ENCODE peak calls at places on chromosomes 1 and 21, in four cellular contexts. T is heart left ventricle, P is heart right ventricle, H is astrocyte. A is an unnamed sample.

GRCh38 chr1:46735708-46736324 is 16.9 kb upstream of the EFCAB14 start:
- DNase-seq in T (no peak), P (peak), H (peak), A (no peak)

GRCh38 chr1:34113887-34114286 is 51.1 kb downstream of the CSMD2 start:
- DNase-seq in T (no peak), P (no peak), H (no peak), A (no peak)

GRCh38 chr1:19439464-19440171 is 45.7 kb downstream of the CAPZB start:
- DNase-seq in T (no peak), P (no peak), H (no peak), A (peak)

GRCh38 chr1:229141701-229142377 is 129.1 kb upstream of the RAB4A start:
- DNase-seq in T (no peak), P (no peak), H (no peak), A (no peak)

GRCh38 chr1:153648000-153648643 is 10.4 kb upstream of the SNAPIN start:
- DNase-seq in T (no peak), P (no peak), H (no peak), A (no peak)

GRCh38 chr21:39613029-39613934 is 542 bp downstream of the B3GALT5 start:
- DNase-seq in T (no peak), P (no peak), H (peak), A (no peak)

GRCh38 chr1:231699769-231700168 is 73.2 kb downstream of the DISC1 start:
- DNase-seq in T (no peak), P (no peak), H (no peak), A (no peak)

GRCh38 chr1:44672956-44673674 is 1.2 kb downstream of the TMEM53 start:
- DNase-seq in T (no peak), P (no peak), H (no peak), A (no peak)

GRCh38 chr1:88300864-88301263 is 383.2 kb upstream of the PKN2 start:
- DNase-seq in T (no peak), P (no peak), H (no peak), A (no peak)

GRCh38 chr1:199909137-199909536 is 118.4 kb upstream of the NR5A2 start:
- DNase-seq in T (no peak), P (no peak), H (no peak), A (no peak)

GRCh38 chr1:44524655-44525530 is 119.8 kb downstream of the RNF220 start:
- DNase-seq in T (no peak), P (no peak), H (no peak), A (no peak)

GRCh38 chr1:214317300-214317699 is 36.3 kb downstream of the SMYD2 start:
- DNase-seq in T (no peak), P (no peak), H (no peak), A (no peak)

GRCh38 chr1:181135462-181135781 is 46.9 kb downstream of the IER5 start:
- DNase-seq in T (no peak), P (peak), H (no peak), A (no peak)

GRCh38 chr1:225814381-225814780 is 4.5 kb downstream of the EPHX1 start:
- DNase-seq in T (peak), P (no peak), H (no peak), A (no peak)

GRCh38 chr1:70528591-70529333 is 117.7 kb downstream of the CTH start:
- DNase-seq in T (no peak), P (peak), H (peak), A (no peak)

GRCh38 chr1:4837752-4838151 is 183.3 kb downstream of the AJAP1 start:
- DNase-seq in T (no peak), P (no peak), H (no peak), A (no peak)

GRCh38 chr1:185933580-185933979 is 199.4 kb downstream of the HMCN1 start:
- DNase-seq in T (no peak), P (no peak), H (no peak), A (no peak)

GRCh38 chr1:116256875-116257823 is 115.9 kb upstream of the ATP1A1 start:
- DNase-seq in T (no peak), P (no peak), H (no peak), A (no peak)

GRCh38 chr1:218476385-218476784 is 131.2 kb downstream of the TGFB2 start:
- DNase-seq in T (no peak), P (no peak), H (peak), A (no peak)

GRCh38 chr21:15809818-15810217 is 80.0 kb downstream of the USP25 start:
- DNase-seq in T (no peak), P (no peak), H (peak), A (no peak)

GRCh38 chr1:246569248-246570238 is 3.3 kb downstream of the CNST start:
- DNase-seq in T (no peak), P (no peak), H (peak), A (peak)

GRCh38 chr1:42240964-42241755 is 76.6 kb upstream of the GUCA2A start:
- DNase-seq in T (no peak), P (no peak), H (peak), A (no peak)

GRCh38 chr1:86068841-86069756 is 87.5 kb downstream of the COL24A1 start:
- DNase-seq in T (no peak), P (no peak), H (peak), A (no peak)

GRCh38 chr21:14480601-14481000 is 65.5 kb downstream of the SAMSN1 start:
- DNase-seq in T (no peak), P (no peak), H (no peak), A (no peak)

GRCh38 chr1:230544758-230545157 is 97.5 kb upstream of the COG2 start:
- DNase-seq in T (no peak), P (no peak), H (no peak), A (no peak)

GRCh38 chr1:16971330-16972209 is 8.8 kb downstream of the MFAP2 start:
- DNase-seq in T (no peak), P (no peak), H (peak), A (no peak)

GRCh38 chr1:90851711-90852050 is 134.6 kb upstream of the BARHL2 start:
- DNase-seq in T (no peak), P (no peak), H (no peak), A (no peak)
- TF ChIP-seq CTCF in T (no peak), P (no peak), H (no peak), A (peak)

GRCh38 chr1:204651843-204652421 is 33.6 kb downstream of the LRRN2 start:
- DNase-seq in T (no peak), P (no peak), H (no peak), A (no peak)
- H3K27ac ChIP-seq in T (no peak), P (no peak), H (no peak), A (no peak)

GRCh38 chr1:23133587-23133986 is 35.1 kb downstream of the LUZP1 start:
- DNase-seq in T (no peak), P (no peak), H (no peak), A (no peak)
- TF ChIP-seq CTCF in T (no peak), P (no peak), H (no peak), A (no peak)

DNA sequence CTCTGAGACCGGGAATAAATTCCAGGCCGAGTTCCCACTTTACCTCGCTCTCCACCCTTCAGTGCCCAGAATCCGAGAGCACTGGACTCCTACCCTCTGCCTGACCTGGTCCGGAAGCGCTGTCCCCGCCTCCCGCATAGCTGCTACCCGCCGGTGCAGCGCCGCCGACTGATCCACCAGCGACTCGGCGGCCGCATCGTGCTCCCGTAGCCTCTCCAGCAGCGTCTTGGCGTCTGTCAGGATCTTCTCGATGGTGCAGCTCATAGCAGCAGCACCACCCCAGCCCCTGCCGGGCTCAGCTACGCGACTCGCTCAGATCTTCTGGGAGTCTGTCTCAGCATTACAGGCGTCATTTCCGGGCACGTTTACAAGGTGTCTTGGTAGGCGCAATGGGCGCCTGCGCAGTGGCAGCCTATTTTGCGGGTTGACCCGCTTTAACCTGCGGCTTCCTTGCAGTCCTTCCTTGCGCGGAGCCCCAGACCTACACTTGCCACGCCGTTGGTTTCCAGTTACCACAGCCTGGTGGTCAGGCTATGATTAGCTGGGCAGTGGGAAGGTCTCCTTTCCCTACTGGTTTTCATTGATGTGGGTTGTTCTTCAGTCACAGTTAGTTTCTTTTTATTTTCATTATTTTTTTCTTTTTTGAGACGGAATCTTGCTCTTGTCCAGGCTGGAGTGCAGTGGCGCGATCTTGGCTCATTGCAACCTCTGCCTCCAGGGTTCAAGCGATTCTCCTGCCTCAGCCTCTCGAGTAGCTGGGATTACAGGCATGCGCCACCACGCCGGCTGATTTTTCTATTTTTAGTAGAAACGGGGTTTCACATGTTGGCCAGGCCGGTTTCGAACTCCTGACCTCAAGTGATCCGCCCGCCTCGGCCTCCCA is at the start of gene SIKE1:
- DNase-seq in T (peak), P (peak), H (peak), A (peak)
- H3K27ac ChIP-seq in T (peak), P (peak), H (peak), A (peak)

GRCh38 chr21:44844256-44844655 is 26.4 kb upstream of the SUMO3 start:
- DNase-seq in T (no peak), P (no peak), H (no peak), A (no peak)

GRCh38 chr21:44846201-44846484 is 27.3 kb downstream of the PTTG1IP start:
- DNase-seq in T (no peak), P (no peak), H (no peak), A (no peak)

GRCh38 chr21:44847261-44848056 is 26.0 kb downstream of the PTTG1IP start:
- DNase-seq in T (peak), P (no peak), H (no peak), A (no peak)

GRCh38 chr21:44846485-44847260 is 26.8 kb downstream of the PTTG1IP start:
- DNase-seq in T (peak), P (no peak), H (peak), A (peak)

GRCh38 chr21:44845418-44846200 is 27.7 kb upstream of the SUMO3 start:
- DNase-seq in T (peak), P (peak), H (peak), A (peak)
- TF ChIP-seq CTCF in T (peak), P (no peak), H (no peak), A (peak)

GRCh38 chr1:201828451-201828819 is 522 bp upstream of the IPO9 start:
- DNase-seq in T (no peak), P (no peak), H (peak), A (no peak)
- H3K27ac ChIP-seq in T (no peak), P (no peak), H (peak), A (no peak)

GRCh38 chr1:8570435-8570834 is 247.0 kb downstream of the RERE start:
- DNase-seq in T (no peak), P (no peak), H (no peak), A (no peak)

GRCh38 chr1:8569242-8569641 is 248.2 kb downstream of the RERE start:
- DNase-seq in T (no peak), P (no peak), H (no peak), A (no peak)

GRCh38 chr1:8568837-8569236 is 248.6 kb downstream of the RERE start:
- DNase-seq in T (no peak), P (no peak), H (no peak), A (no peak)

GRCh38 chr1:8572106-8572505 is 245.3 kb downstream of the RERE start:
- DNase-seq in T (no peak), P (no peak), H (peak), A (no peak)

GRCh38 chr1:8571200-8571984 is 246.0 kb downstream of the RERE start:
- DNase-seq in T (no peak), P (no peak), H (peak), A (no peak)
- TF ChIP-seq CTCF in T (peak), P (peak), H (peak), A (peak)

GRCh38 chr1:61051455-61052392 is 30.6 kb upstream of the NFIA start:
- DNase-seq in T (peak), P (no peak), H (no peak), A (no peak)

GRCh38 chr1:61053281-61053711 is 29.1 kb upstream of the NFIA start:
- DNase-seq in T (no peak), P (no peak), H (no peak), A (no peak)

GRCh38 chr1:61053712-61054608 is 28.4 kb upstream of the NFIA start:
- DNase-seq in T (peak), P (peak), H (no peak), A (no peak)

GRCh38 chr1:61050541-61051454 is 31.6 kb upstream of the NFIA start:
- DNase-seq in T (peak), P (peak), H (no peak), A (no peak)

DNA sequence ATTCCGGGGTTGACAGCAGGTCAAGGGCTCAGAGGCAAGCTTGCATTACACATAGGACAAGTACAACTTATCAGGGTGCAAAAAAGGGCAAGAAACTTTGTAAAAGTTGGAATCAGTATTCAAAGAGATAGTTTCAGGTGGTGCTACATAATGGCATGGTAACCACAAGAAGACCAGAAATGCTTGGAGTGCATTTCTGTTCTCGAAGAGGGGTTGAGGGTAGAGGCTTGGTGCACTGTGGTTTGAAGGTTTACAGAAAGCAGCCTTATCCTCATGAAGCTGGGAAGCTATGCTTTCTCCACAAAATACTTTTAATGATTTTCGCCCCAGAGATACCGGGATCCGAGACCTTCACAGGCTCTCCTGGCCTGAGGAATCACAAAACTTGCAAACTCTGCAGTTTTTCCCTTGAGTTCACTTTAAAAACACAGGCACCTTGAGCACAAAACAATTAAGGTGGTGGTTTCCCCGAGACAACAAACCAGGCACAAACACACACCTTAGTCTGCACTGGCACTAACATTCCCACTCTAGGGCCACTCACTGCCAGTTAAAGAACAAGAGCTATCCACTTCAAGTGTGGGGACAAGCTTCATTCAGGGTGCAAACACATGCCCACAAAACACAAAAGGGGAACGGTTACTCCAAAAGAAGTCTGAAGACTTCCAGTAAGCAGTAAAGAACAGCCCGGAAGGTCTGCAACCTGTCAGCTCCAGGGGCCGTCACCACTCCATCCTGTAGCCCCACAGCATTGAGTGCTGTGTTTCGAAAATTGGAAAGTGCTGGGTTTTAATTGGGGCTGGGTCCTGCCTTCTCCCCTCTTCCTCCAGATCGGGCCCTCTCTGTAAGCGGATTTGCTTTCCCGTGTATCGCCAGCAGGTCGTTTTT is 29.7 kb upstream of the NFIA start:
- DNase-seq in T (no peak), P (no peak), H (no peak), A (no peak)
- H3K27ac ChIP-seq in T (peak), P (peak), H (no peak), A (no peak)

DNA sequence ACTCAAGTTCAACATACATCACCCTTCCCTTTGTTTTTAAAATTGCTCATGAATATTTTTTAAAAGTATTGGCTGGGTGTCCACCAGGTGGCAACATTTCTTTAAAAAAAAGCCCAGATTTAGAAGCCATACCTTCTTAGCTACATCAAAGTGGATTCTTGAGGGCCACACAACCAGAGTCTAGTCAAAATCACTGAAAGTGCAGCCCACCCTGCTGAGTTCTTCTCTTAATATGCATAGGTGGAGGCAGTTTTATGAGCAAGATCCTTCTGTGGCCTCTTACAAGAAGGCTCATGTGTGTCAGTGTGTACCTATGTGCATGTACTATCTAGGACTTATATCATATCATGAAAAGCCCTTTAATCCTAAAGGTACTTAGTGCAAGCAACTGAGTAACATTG is 16.9 kb upstream of the GNG12 start:
- DNase-seq in T (no peak), P (no peak), H (no peak), A (no peak)
- TF ChIP-seq CTCF in T (peak), P (peak), H (peak), A (no peak)